ENCODE peak calls at places on chromosomes 1 and 21, in ten cellular contexts. One of them, this sample, is unnamed.

GRCh38 chr1:85407978-85408377 is 57.0 kb downstream of the DDAH1 start:
- DNase-seq in Panc1: no peak
- DNase-seq in transverse colon: no peak
- DNase-seq in stomach: no peak
- DNase-seq in tibial artery: no peak
- DNase-seq in hepatocyte: no peak
- DNase-seq in cardiac muscle cell: no peak
- DNase-seq in IMR-90: no peak
- DNase-seq in HL-60: no peak
- DNase-seq in fibroblast of lung: no peak
- DNase-seq in this sample: no peak

GRCh38 chr1:179809506-179810366 is 66.6 kb downstream of the FAM163A start:
- DNase-seq in Panc1: peak; percentile 61
- DNase-seq in transverse colon: peak; percentile 59
- DNase-seq in stomach: peak; percentile 64
- DNase-seq in tibial artery: peak; percentile 71
- DNase-seq in hepatocyte: peak; percentile 88
- DNase-seq in cardiac muscle cell: peak; percentile 89
- DNase-seq in IMR-90: peak; percentile 78
- DNase-seq in HL-60: peak; percentile 35
- DNase-seq in fibroblast of lung: peak; percentile 77
- DNase-seq in this sample: peak; percentile 3

GRCh38 chr1:183238071-183238470 is 52.0 kb downstream of the LAMC2 start:
- DNase-seq in Panc1: no peak
- DNase-seq in transverse colon: no peak
- DNase-seq in stomach: no peak
- DNase-seq in tibial artery: no peak
- DNase-seq in hepatocyte: no peak
- DNase-seq in cardiac muscle cell: peak; percentile 24
- DNase-seq in IMR-90: peak; percentile 69
- DNase-seq in HL-60: no peak
- DNase-seq in fibroblast of lung: peak; percentile 36
- DNase-seq in this sample: no peak

GRCh38 chr1:156390409-156391144 is 21.6 kb downstream of the RHBG start:
- DNase-seq in Panc1: no peak
- DNase-seq in transverse colon: no peak
- DNase-seq in stomach: no peak
- DNase-seq in tibial artery: no peak
- DNase-seq in hepatocyte: no peak
- DNase-seq in cardiac muscle cell: no peak
- DNase-seq in IMR-90: no peak
- DNase-seq in HL-60: no peak
- DNase-seq in fibroblast of lung: no peak
- DNase-seq in this sample: no peak

GRCh38 chr1:227947678-227948492 is at the start of gene WNT9A:
- DNase-seq in Panc1: no peak
- DNase-seq in transverse colon: peak; percentile 38
- DNase-seq in stomach: peak; percentile 55
- DNase-seq in tibial artery: peak; percentile 64
- DNase-seq in hepatocyte: peak; percentile 86
- DNase-seq in cardiac muscle cell: peak; percentile 55
- DNase-seq in IMR-90: peak; percentile 49
- DNase-seq in HL-60: no peak
- DNase-seq in fibroblast of lung: peak; percentile 61
- DNase-seq in this sample: no peak

GRCh38 chr21:42397291-42398129 is 1.7 kb upstream of the TMPRSS3 start:
- DNase-seq in Panc1: no peak
- DNase-seq in transverse colon: peak; percentile 2
- DNase-seq in stomach: no peak
- DNase-seq in tibial artery: no peak
- DNase-seq in hepatocyte: no peak
- DNase-seq in cardiac muscle cell: no peak
- DNase-seq in IMR-90: no peak
- DNase-seq in HL-60: no peak
- DNase-seq in fibroblast of lung: no peak
- DNase-seq in this sample: no peak

GRCh38 chr1:36239941-36240637 is 15.8 kb downstream of the THRAP3 start:
- DNase-seq in Panc1: no peak
- DNase-seq in transverse colon: no peak
- DNase-seq in stomach: no peak
- DNase-seq in tibial artery: no peak
- DNase-seq in hepatocyte: peak; percentile 71
- DNase-seq in cardiac muscle cell: peak; percentile 51
- DNase-seq in IMR-90: peak; percentile 45
- DNase-seq in HL-60: no peak
- DNase-seq in fibroblast of lung: peak; percentile 86
- DNase-seq in this sample: no peak

GRCh38 chr1:54339126-54339525 is 67.1 kb downstream of the SSBP3 start:
- DNase-seq in Panc1: no peak
- DNase-seq in transverse colon: no peak
- DNase-seq in stomach: no peak
- DNase-seq in tibial artery: no peak
- DNase-seq in hepatocyte: no peak
- DNase-seq in cardiac muscle cell: peak; percentile 33
- DNase-seq in IMR-90: no peak
- DNase-seq in HL-60: no peak
- DNase-seq in fibroblast of lung: no peak
- DNase-seq in this sample: no peak

DNA sequence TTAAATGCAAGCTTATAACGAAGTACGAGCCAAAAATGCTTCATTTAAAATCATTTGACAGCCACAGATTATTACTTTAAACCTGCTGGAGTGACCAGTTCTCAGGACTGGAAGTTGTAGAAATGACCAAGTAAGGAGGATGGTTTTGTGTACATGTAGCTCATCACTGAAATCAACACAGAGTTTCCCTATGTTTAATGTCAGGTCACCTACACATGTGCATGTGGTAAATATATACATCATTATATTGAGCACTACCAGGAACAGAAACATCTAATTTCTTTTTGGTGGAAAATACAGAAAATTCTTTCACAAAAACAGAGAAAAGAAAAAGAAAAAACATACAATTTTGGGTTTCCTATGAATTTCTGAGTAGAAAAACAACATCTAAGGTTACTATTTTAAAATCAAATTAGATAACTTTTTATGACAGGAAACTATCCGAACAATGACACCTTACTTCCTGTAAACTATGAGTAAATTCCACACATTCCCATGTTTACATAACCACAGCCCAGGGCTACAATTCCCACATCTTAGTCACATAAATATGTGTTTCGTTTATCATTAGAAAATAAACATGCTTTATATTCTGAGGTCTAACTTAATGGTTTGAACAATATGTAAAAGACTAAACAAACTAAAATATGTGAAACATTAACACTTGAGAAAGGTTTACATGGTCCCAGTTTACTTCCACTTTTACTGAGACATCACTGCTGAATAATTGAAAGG is 73.6 kb downstream of the ZNF281 start:
- DNase-seq in Panc1: peak; percentile 57
- DNase-seq in transverse colon: no peak
- DNase-seq in stomach: no peak
- DNase-seq in tibial artery: no peak
- DNase-seq in hepatocyte: no peak
- DNase-seq in cardiac muscle cell: peak; percentile 51
- DNase-seq in IMR-90: peak; percentile 70
- DNase-seq in HL-60: no peak
- DNase-seq in fibroblast of lung: no peak
- DNase-seq in this sample: no peak
- H3K4me3 ChIP-seq in Panc1: no peak overlapping the region
- H3K4me3 ChIP-seq in transverse colon: no peak overlapping the region
- H3K4me3 ChIP-seq in stomach: no peak overlapping the region
- H3K4me3 ChIP-seq in tibial artery: no peak overlapping the region
- H3K4me3 ChIP-seq in hepatocyte: no peak overlapping the region
- H3K4me3 ChIP-seq in cardiac muscle cell: no peak overlapping the region
- H3K4me3 ChIP-seq in IMR-90: no peak overlapping the region
- H3K4me3 ChIP-seq in HL-60: no peak overlapping the region
- H3K4me3 ChIP-seq in fibroblast of lung: no peak overlapping the region
- H3K4me3 ChIP-seq in this sample: no peak overlapping the region

GRCh38 chr21:17925900-17926299 is 106.7 kb upstream of the C21orf91 start:
- DNase-seq in Panc1: no peak
- DNase-seq in transverse colon: no peak
- DNase-seq in stomach: no peak
- DNase-seq in tibial artery: no peak
- DNase-seq in hepatocyte: peak; percentile 39
- DNase-seq in cardiac muscle cell: peak; percentile 32
- DNase-seq in IMR-90: peak; percentile 24
- DNase-seq in HL-60: no peak
- DNase-seq in fibroblast of lung: peak; percentile 48
- DNase-seq in this sample: no peak

GRCh38 chr21:17921579-17922530 is 102.7 kb upstream of the C21orf91 start:
- DNase-seq in Panc1: no peak
- DNase-seq in transverse colon: no peak
- DNase-seq in stomach: no peak
- DNase-seq in tibial artery: no peak
- DNase-seq in hepatocyte: peak; percentile 38
- DNase-seq in cardiac muscle cell: peak; percentile 87
- DNase-seq in IMR-90: peak; percentile 65
- DNase-seq in HL-60: no peak
- DNase-seq in fibroblast of lung: peak; percentile 85
- DNase-seq in this sample: peak; percentile 30

GRCh38 chr21:17929514-17929913 is 110.4 kb upstream of the C21orf91 start:
- DNase-seq in Panc1: no peak
- DNase-seq in transverse colon: no peak
- DNase-seq in stomach: no peak
- DNase-seq in tibial artery: no peak
- DNase-seq in hepatocyte: no peak
- DNase-seq in cardiac muscle cell: no peak
- DNase-seq in IMR-90: no peak
- DNase-seq in HL-60: no peak
- DNase-seq in fibroblast of lung: no peak
- DNase-seq in this sample: no peak

GRCh38 chr21:17930102-17930501 is 110.9 kb upstream of the C21orf91 start:
- DNase-seq in Panc1: no peak
- DNase-seq in transverse colon: no peak
- DNase-seq in stomach: no peak
- DNase-seq in tibial artery: no peak
- DNase-seq in hepatocyte: no peak
- DNase-seq in cardiac muscle cell: no peak
- DNase-seq in IMR-90: no peak
- DNase-seq in HL-60: no peak
- DNase-seq in fibroblast of lung: no peak
- DNase-seq in this sample: no peak

DNA sequence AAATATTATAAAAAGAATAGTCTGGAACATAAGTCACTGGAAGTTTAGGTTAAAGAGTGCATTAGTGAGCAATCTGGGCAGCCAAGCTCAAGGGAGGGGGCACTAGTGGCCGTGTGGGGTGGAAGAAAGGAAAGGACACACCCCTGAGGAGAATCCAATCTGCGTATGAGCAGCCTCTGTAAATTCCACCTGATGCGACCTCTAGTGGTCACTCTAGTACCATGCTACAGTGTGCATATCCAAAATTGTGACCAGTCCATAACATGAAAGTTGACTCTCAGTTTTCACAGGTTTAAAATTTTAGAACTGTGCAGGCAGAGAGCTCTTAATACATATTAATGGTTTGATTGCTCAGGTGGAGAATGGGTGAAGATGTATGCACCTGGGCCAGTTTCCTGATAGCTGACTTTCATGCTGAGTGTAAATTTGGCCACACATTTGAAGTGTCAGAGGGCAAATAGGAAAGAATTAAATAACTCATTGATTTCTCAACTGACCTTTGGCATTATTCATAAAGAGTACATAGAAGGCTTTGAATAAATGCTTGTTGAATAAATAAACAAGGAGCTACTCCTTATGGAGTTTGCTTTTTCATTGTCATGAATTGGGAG is 105.9 kb upstream of the C21orf91 start:
- DNase-seq in Panc1: peak; percentile 41
- DNase-seq in transverse colon: peak; percentile 42
- DNase-seq in stomach: peak; percentile 60
- DNase-seq in tibial artery: no peak
- DNase-seq in hepatocyte: peak; percentile 84
- DNase-seq in cardiac muscle cell: peak; percentile 69
- DNase-seq in IMR-90: peak; percentile 54
- DNase-seq in HL-60: peak; percentile 33
- DNase-seq in fibroblast of lung: peak; percentile 61
- DNase-seq in this sample: no peak
- TF ChIP-seq CTCF in Panc1: peak; percentile 83
- TF ChIP-seq CTCF in transverse colon: peak; percentile 67
- TF ChIP-seq CTCF in stomach: peak; percentile 86
- TF ChIP-seq CTCF in tibial artery: peak; percentile 89
- TF ChIP-seq CTCF in hepatocyte: peak; percentile 90
- TF ChIP-seq CTCF in cardiac muscle cell: peak; percentile 90
- TF ChIP-seq CTCF in IMR-90: peak; percentile 68
- TF ChIP-seq CTCF in HL-60: peak; percentile 96
- TF ChIP-seq CTCF in fibroblast of lung: peak; percentile 94
- TF ChIP-seq CTCF in this sample: peak; percentile 95

GRCh38 chr1:52629667-52630066 is 3.3 kb upstream of the SHISAL2A start:
- DNase-seq in Panc1: no peak
- DNase-seq in transverse colon: no peak
- DNase-seq in stomach: no peak
- DNase-seq in tibial artery: no peak
- DNase-seq in hepatocyte: no peak
- DNase-seq in cardiac muscle cell: no peak
- DNase-seq in IMR-90: no peak
- DNase-seq in HL-60: no peak
- DNase-seq in fibroblast of lung: no peak
- DNase-seq in this sample: no peak

GRCh38 chr1:52634111-52634510 is 1.1 kb downstream of the SHISAL2A start:
- DNase-seq in Panc1: no peak
- DNase-seq in transverse colon: no peak
- DNase-seq in stomach: no peak
- DNase-seq in tibial artery: no peak
- DNase-seq in hepatocyte: no peak
- DNase-seq in cardiac muscle cell: no peak
- DNase-seq in IMR-90: no peak
- DNase-seq in HL-60: no peak
- DNase-seq in fibroblast of lung: no peak
- DNase-seq in this sample: no peak

GRCh38 chr1:52633291-52633754 is 355 bp downstream of the SHISAL2A start:
- DNase-seq in Panc1: no peak
- DNase-seq in transverse colon: no peak
- DNase-seq in stomach: no peak
- DNase-seq in tibial artery: no peak
- DNase-seq in hepatocyte: peak; percentile 22
- DNase-seq in cardiac muscle cell: peak; percentile 15
- DNase-seq in IMR-90: no peak
- DNase-seq in HL-60: no peak
- DNase-seq in fibroblast of lung: no peak
- DNase-seq in this sample: no peak

GRCh38 chr1:52632732-52633290 is at the start of gene SHISAL2A:
- DNase-seq in Panc1: no peak
- DNase-seq in transverse colon: peak; percentile 48
- DNase-seq in stomach: peak; percentile 41
- DNase-seq in tibial artery: no peak
- DNase-seq in hepatocyte: peak; percentile 66
- DNase-seq in cardiac muscle cell: peak; percentile 39
- DNase-seq in IMR-90: no peak
- DNase-seq in HL-60: no peak
- DNase-seq in fibroblast of lung: peak; percentile 6
- DNase-seq in this sample: no peak

DNA sequence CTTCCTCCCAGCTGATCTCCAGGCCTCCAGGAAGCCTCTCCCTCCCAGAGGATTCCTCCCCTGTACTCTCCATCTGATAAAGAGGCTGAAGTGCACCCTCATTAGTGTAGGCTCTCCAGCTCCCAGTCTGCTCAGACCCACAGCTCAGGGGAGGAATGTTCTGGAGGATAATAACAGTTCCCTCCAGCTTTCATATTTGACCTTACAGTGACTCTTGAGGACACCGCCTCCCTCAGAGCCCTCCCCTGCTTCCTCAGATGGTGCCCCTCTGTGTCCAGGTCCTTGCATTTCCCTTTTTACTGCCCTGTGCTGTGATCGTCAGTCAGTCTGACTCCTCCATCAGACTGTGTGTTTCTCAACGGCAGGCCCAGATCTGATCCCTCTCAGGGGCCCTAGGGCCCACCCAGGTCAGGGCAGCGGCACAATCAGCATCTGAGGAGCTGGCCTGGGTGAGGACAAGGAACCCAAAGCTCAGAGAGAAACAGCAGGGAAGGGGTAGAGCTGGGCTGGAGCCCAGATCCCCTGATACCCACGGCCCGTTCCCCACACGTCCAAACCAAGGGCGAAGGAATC is 1.1 kb upstream of the SHISAL2A start:
- DNase-seq in Panc1: no peak
- DNase-seq in transverse colon: no peak
- DNase-seq in stomach: no peak
- DNase-seq in tibial artery: no peak
- DNase-seq in hepatocyte: peak; percentile 46
- DNase-seq in cardiac muscle cell: peak; percentile 23
- DNase-seq in IMR-90: no peak
- DNase-seq in HL-60: no peak
- DNase-seq in fibroblast of lung: no peak
- DNase-seq in this sample: no peak
- H3K4me3 ChIP-seq in Panc1: no peak overlapping the region
- H3K4me3 ChIP-seq in transverse colon: no peak overlapping the region
- H3K4me3 ChIP-seq in stomach: no peak overlapping the region
- H3K4me3 ChIP-seq in tibial artery: no peak overlapping the region
- H3K4me3 ChIP-seq in hepatocyte: no peak overlapping the region
- H3K4me3 ChIP-seq in cardiac muscle cell: no peak overlapping the region
- H3K4me3 ChIP-seq in IMR-90: no peak overlapping the region
- H3K4me3 ChIP-seq in HL-60: no peak overlapping the region
- H3K4me3 ChIP-seq in fibroblast of lung: no peak overlapping the region
- H3K4me3 ChIP-seq in this sample: no peak overlapping the region

GRCh38 chr21:32560896-32561295 is 24.4 kb downstream of the TCP10L start:
- DNase-seq in Panc1: no peak
- DNase-seq in transverse colon: no peak
- DNase-seq in stomach: no peak
- DNase-seq in tibial artery: no peak
- DNase-seq in hepatocyte: no peak
- DNase-seq in cardiac muscle cell: no peak
- DNase-seq in IMR-90: no peak
- DNase-seq in HL-60: no peak
- DNase-seq in fibroblast of lung: no peak
- DNase-seq in this sample: no peak

GRCh38 chr21:32565856-32566465 is 19.4 kb downstream of the TCP10L start:
- DNase-seq in Panc1: no peak
- DNase-seq in transverse colon: no peak
- DNase-seq in stomach: no peak
- DNase-seq in tibial artery: no peak
- DNase-seq in hepatocyte: no peak
- DNase-seq in cardiac muscle cell: no peak
- DNase-seq in IMR-90: peak; percentile 48
- DNase-seq in HL-60: no peak
- DNase-seq in fibroblast of lung: peak; percentile 55
- DNase-seq in this sample: no peak

GRCh38 chr21:32562915-32563314 is 22.4 kb downstream of the TCP10L start:
- DNase-seq in Panc1: no peak
- DNase-seq in transverse colon: no peak
- DNase-seq in stomach: no peak
- DNase-seq in tibial artery: no peak
- DNase-seq in hepatocyte: no peak
- DNase-seq in cardiac muscle cell: no peak
- DNase-seq in IMR-90: no peak
- DNase-seq in HL-60: no peak
- DNase-seq in fibroblast of lung: peak; percentile 24
- DNase-seq in this sample: no peak

GRCh38 chr21:32559004-32559610 is 26.2 kb downstream of the TCP10L start:
- DNase-seq in Panc1: no peak
- DNase-seq in transverse colon: no peak
- DNase-seq in stomach: no peak
- DNase-seq in tibial artery: no peak
- DNase-seq in hepatocyte: no peak
- DNase-seq in cardiac muscle cell: no peak
- DNase-seq in IMR-90: no peak
- DNase-seq in HL-60: no peak
- DNase-seq in fibroblast of lung: no peak
- DNase-seq in this sample: no peak

DNA sequence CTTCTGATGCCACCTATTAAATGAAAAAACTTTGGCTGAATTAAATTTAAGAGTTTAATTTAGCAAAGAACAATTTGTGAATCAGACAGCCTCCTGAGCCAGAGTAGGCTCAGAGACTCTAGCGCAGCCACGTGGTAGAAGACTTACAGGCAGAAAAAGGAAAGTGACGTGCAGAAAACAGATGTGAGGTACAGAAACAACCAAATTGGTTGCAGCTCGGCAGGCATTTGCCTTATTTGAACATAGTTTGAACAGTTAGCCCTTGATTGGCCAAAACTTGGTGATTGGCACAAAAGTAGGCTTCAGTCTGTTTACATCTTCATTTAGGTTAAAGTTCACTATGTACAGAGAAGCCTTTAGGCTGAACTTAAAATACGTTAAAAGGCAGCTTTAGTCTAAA is 22.9 kb downstream of the TCP10L start:
- DNase-seq in Panc1: no peak
- DNase-seq in transverse colon: peak; percentile 22
- DNase-seq in stomach: peak; percentile 43
- DNase-seq in tibial artery: no peak
- DNase-seq in hepatocyte: peak; percentile 55
- DNase-seq in cardiac muscle cell: peak; percentile 89
- DNase-seq in IMR-90: peak; percentile 83
- DNase-seq in HL-60: no peak
- DNase-seq in fibroblast of lung: peak; percentile 91
- DNase-seq in this sample: no peak
- TF ChIP-seq CTCF in Panc1: peak; percentile 79
- TF ChIP-seq CTCF in transverse colon: no peak
- TF ChIP-seq CTCF in stomach: no peak
- TF ChIP-seq CTCF in tibial artery: peak; percentile 30
- TF ChIP-seq CTCF in hepatocyte: peak; percentile 50
- TF ChIP-seq CTCF in cardiac muscle cell: peak; percentile 77
- TF ChIP-seq CTCF in IMR-90: peak; percentile 64
- TF ChIP-seq CTCF in HL-60: no peak
- TF ChIP-seq CTCF in fibroblast of lung: peak; percentile 63
- TF ChIP-seq CTCF in this sample: peak; percentile 50